ENCODE peak calls at places on chromosomes 5 and 9, in five cellular contexts. Z is activated CD4-positive, alpha-beta T cell treated with anti-CD3 and anti-CD28 coated beads, Interleukin-2, amount 50 U/mL, for 1 hour; E is DMS153; Q is Caki2; W is activated CD8-positive, alpha-beta memory T cell treated with anti-CD3 and anti-CD28 coated beads, Interleukin-2, amount 50 U/mL, for 4 hours. B is an unnamed sample.
A peak's percentile ranks its signal among the peaks of the same experiment; 100 is the strongest.

GRCh38 chr9:97176206-97176605 is 131.3 kb upstream of the CCDC180 start:
- DNase-seq in Z (no peak), E (no peak), Q (no peak), W (no peak), B (no peak)

GRCh38 chr9:131943397-131943796 is 136.3 kb downstream of the MED27 start:
- DNase-seq in Z (no peak), E (no peak), Q (no peak), W (no peak), B (no peak)

GRCh38 chr9:81717747-81718077 is 28.4 kb upstream of the TLE1 start:
- DNase-seq in Z (no peak), E (peak; percentile 59), Q (no peak), W (no peak), B (no peak)

GRCh38 chr5:35041251-35041650 is 6.5 kb downstream of the AGXT2 start:
- DNase-seq in Z (no peak), E (no peak), Q (no peak), W (no peak), B (no peak)

GRCh38 chr9:13568851-13569618 is 289.5 kb upstream of the MPDZ start:
- DNase-seq in Z (no peak), E (peak; percentile 57), Q (no peak), W (no peak), B (no peak)

GRCh38 chr5:53191766-53192165 is 82.2 kb upstream of the MOCS2 start:
- DNase-seq in Z (no peak), E (peak; percentile 29), Q (no peak), W (no peak), B (no peak)

GRCh38 chr5:168790691-168791230 is 211.6 kb upstream of the PANK3 start:
- DNase-seq in Z (no peak), E (no peak), Q (no peak), W (no peak), B (no peak)

GRCh38 chr9:108662935-108663334 is 192.9 kb downstream of the ACTL7B start:
- DNase-seq in Z (no peak), E (no peak), Q (no peak), W (no peak), B (no peak)

GRCh38 chr9:120740135-120740534 is 25.9 kb upstream of the MEGF9 start:
- DNase-seq in Z (no peak), E (no peak), Q (no peak), W (no peak), B (no peak)

GRCh38 chr5:148179234-148179824 is 11.0 kb downstream of the SPINK14 start:
- DNase-seq in Z (no peak), E (peak; percentile 2), Q (peak; percentile 17), W (no peak), B (peak; percentile 13)

B was measured in SW 1271.